ENCODE peak calls at places on chromosome 7, in five cellular contexts. O is LoVo; G is stimulated activated CD4-positive, alpha-beta T cell treated with anti-CD3 and anti-CD28 coated beads, Interleukin-15, amount 100 ng/mL, for 1 hour; R is NCI-H345; P is A172. U is an unnamed sample.

GRCh38 chr7:25073451-25073850 is 51.6 kb downstream of the CYCS start:
- DNase-seq in O (no peak), G (no peak), R (no peak), P (peak), U (no peak)

GRCh38 chr7:44973610-44974401 is 5.0 kb downstream of the MYO1G start:
- DNase-seq in O (no peak), G (no peak), R (peak), P (no peak), U (peak)

GRCh38 chr7:129855234-129855673 is 97.5 kb downstream of the UBE2H start:
- DNase-seq in O (no peak), G (no peak), R (no peak), P (peak), U (no peak)

GRCh38 chr7:156751319-156751718 is 110.7 kb downstream of the RNF32 start:
- DNase-seq in O (no peak), G (no peak), R (no peak), P (peak), U (no peak)

GRCh38 chr7:35537067-35538023 is 157.6 kb downstream of the HERPUD2 start:
- DNase-seq in O (peak), G (peak), R (peak), P (peak), U (peak)

GRCh38 chr7:77182261-77182660 is 17.4 kb downstream of the FGL2 start:
- DNase-seq in O (no peak), G (no peak), R (no peak), P (no peak), U (no peak)

GRCh38 chr7:47345754-47346377 is 236.0 kb downstream of the TNS3 start:
- DNase-seq in O (no peak), G (no peak), R (no peak), P (no peak), U (no peak)

GRCh38 chr7:55396386-55396785 is 31.2 kb downstream of the LANCL2 start:
- DNase-seq in O (no peak), G (no peak), R (no peak), P (no peak), U (no peak)

GRCh38 chr7:151115836-151116418 is 29.7 kb downstream of the AGAP3 start:
- DNase-seq in O (peak), G (no peak), R (no peak), P (peak), U (no peak)

GRCh38 chr7:17679427-17679826 is 260.9 kb downstream of the SNX13 start:
- DNase-seq in O (peak), G (no peak), R (no peak), P (peak), U (no peak)

GRCh38 chr7:78747568-78747967 is 705.9 kb downstream of the MAGI2 start:
- DNase-seq in O (no peak), G (no peak), R (no peak), P (no peak), U (no peak)

GRCh38 chr7:123552641-123553040 is 5.0 kb downstream of the NDUFA5 start:
- DNase-seq in O (no peak), G (no peak), R (no peak), P (no peak), U (no peak)

GRCh38 chr7:40263752-40264390 is 129.1 kb downstream of the SUGCT start:
- DNase-seq in O (no peak), G (no peak), R (no peak), P (no peak), U (no peak)

GRCh38 chr7:95468071-95468470 is 17.7 kb upstream of the ASB4 start:
- DNase-seq in O (no peak), G (no peak), R (no peak), P (no peak), U (no peak)